ENCODE peak calls at places on chromosomes 1 and 21, in eight cellular contexts. K is ascending aorta, M is breast epithelium, Y is tibial nerve, V is Panc1, R is OCI-LY7, N is pancreas, I is heart left ventricle. U is an unnamed sample. For H3K9me3, the result is how much of the 10 kb centered on the place peaks cover.

GRCh38 chr1:223052931-223053330 is 90.1 kb downstream of the TLR5 start:
- DNase-seq in N (no peak), K (no peak), V (no peak), M (no peak), I (no peak), Y (no peak), R (no peak), U (no peak)

GRCh38 chr21:32940079-32941014 is 85.4 kb upstream of the OLIG2 start:
- DNase-seq in R (peak), M (no peak), N (peak), I (peak), K (no peak), Y (peak), V (peak), U (no peak)

GRCh38 chr1:234836045-234836681 is 226.2 kb upstream of the IRF2BP2 start:
- DNase-seq in M (no peak), I (no peak), R (no peak), V (no peak), K (no peak), N (no peak), Y (no peak), U (no peak)

GRCh38 chr1:50620680-50621329 is 197.6 kb upstream of the DMRTA2 start:
- DNase-seq in K (no peak), Y (no peak), M (no peak), V (no peak), I (no peak), N (no peak), R (peak), U (no peak)

GRCh38 chr1:209455666-209456065 is 127.8 kb upstream of the CAMK1G start:
- DNase-seq in Y (no peak), N (no peak), R (no peak), M (no peak), K (no peak), V (no peak), I (no peak), U (no peak)

GRCh38 chr21:36704281-36704957 is 5.5 kb downstream of the SIM2 start:
- DNase-seq in M (no peak), Y (no peak), V (no peak), I (no peak), K (no peak), R (no peak), N (no peak), U (no peak)

GRCh38 chr1:202005958-202006357 is 4.4 kb upstream of the ELF3 start:
- DNase-seq in I (no peak), Y (no peak), K (no peak), M (no peak), N (no peak), R (no peak), V (no peak), U (no peak)

GRCh38 chr1:168386949-168387586 is 106.4 kb downstream of the TBX19 start:
- DNase-seq in K (no peak), Y (no peak), I (no peak), V (no peak), M (no peak), N (peak), R (no peak), U (no peak)

GRCh38 chr1:27031235-27032118 is 18.8 kb upstream of the TENT5B start:
- DNase-seq in K (peak), Y (no peak), N (peak), I (peak), R (no peak), V (no peak), M (peak), U (peak)

GRCh38 chr1:223815865-223816264 is 29.9 kb downstream of the TP53BP2 start:
- DNase-seq in R (no peak), K (no peak), N (no peak), I (no peak), Y (no peak), V (peak), M (no peak), U (no peak)

GRCh38 chr1:53551428-53551995 is 92.3 kb downstream of the DMRTB1 start:
- DNase-seq in I (no peak), M (peak), K (peak), V (no peak), Y (no peak), N (no peak), R (no peak), U (no peak)

GRCh38 chr1:40634901-40635655 is 30.4 kb downstream of the RIMS3 start:
- DNase-seq in V (no peak), R (no peak), M (no peak), K (no peak), N (no peak), Y (no peak), I (no peak), U (no peak)

GRCh38 chr1:248847956-248848561 is 10.0 kb downstream of the ZNF672 start:
- DNase-seq in K (no peak), I (no peak), V (no peak), R (no peak), N (no peak), Y (no peak), M (no peak), U (no peak)

DNA sequence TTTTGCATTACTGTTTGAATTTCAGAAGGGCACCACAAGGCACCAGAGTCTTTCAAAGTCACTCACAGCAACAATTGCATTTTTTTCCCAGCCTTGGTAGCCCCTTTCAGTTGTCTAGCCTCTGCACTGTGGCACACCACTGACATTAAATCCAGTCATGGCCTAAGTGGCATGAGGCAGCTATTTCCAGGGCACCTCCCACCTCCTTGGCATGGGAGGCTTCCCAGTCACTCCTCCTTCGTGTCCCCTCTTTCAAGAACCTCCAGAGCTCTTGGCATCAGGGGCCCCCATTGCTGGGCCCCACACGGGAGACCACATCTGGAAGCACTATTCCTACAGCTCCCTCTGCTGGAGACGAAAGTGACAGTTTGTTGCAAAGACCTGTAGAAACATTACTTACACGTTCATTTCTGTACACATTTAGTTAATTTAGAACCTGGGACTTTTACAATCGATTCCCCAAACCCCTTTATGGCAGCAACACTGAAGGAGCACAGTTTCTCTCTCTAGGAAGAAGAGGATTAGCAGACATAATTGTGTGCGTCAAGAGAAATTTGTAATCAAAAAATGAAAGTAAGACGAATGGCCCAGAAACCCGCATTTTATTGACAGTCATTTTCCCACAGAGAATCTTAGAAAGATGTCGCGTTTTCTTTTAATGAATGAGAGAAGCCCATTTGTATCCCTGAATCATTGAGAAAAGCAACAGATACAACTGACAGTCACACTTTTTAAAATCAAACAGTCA is 5.7 kb upstream of the CHD5 start:
- DNase-seq in N (no peak), I (no peak), V (no peak), Y (no peak), M (no peak), R (peak), K (no peak), U (no peak)
- TF ChIP-seq CTCF in N (no peak), I (peak), V (peak), Y (peak), M (no peak), R (peak), K (peak), U (peak)

DNA sequence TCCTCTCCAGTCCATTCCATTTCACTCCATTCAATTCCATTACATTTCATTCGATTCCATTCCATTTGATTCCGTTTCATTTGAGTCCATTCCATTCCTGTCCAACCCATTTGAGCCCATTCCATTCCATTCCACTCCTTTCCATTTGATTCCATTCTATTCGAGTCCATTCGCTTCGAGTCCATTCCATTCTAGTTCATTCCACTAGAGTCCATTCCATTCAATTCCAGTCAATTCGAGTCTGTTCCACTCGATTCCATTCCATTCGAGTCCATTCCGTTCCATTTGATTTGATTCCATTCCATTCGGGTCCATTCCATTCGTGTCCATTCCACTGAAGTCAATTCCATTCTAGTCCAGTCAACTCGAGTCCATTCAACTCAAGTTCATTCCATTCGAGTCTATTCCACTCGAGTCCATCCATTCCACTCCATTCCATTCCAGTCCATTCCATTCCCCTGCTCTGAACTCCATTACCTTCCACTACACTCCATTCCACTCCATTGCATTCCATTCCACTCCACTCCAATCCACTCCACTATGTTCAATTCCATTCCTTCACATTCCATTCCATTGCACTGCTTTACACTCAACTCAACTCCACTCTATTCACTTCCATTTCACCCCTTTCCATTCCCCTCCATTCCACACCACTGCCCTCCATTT is 2569.4 kb upstream of the TPTE start:
- DNase-seq in M (no peak), Y (no peak), I (no peak), V (no peak), K (no peak), R (no peak), N (no peak), U (no peak)
- H3K9me3 ChIP-seq in M (half or more), Y (half or more), I (half or more), V (under half), K (half or more), R (half or more), N (under half), U (half or more)

GRCh38 chr21:28871388-28872015 is 121.2 kb downstream of the LTN1 start:
- DNase-seq in R (no peak), N (no peak), I (no peak), V (no peak), M (no peak), K (no peak), Y (no peak), U (no peak)
- TF ChIP-seq CTCF in R (no peak), N (no peak), I (no peak), V (no peak), M (no peak), K (no peak), Y (no peak), U (no peak)

GRCh38 chr1:229671310-229671709 is 45.3 kb downstream of the URB2 start:
- DNase-seq in I (no peak), N (no peak), K (no peak), V (no peak), Y (no peak), M (no peak), R (no peak), U (no peak)
- H3K9me3 ChIP-seq in I (under half), N (under half), K (under half), V (under half), Y (under half), M (under half), R (under half), U (under half)

GRCh38 chr1:15141933-15142647 is 11.5 kb upstream of the TMEM51 start:
- DNase-seq in M (no peak), I (peak), V (no peak), K (no peak), N (peak), Y (no peak), R (no peak), U (no peak)
- TF ChIP-seq CTCF in M (no peak), I (no peak), V (no peak), K (no peak), N (peak), Y (no peak), R (no peak), U (no peak)

U was measured in thoracic aorta.